ENCODE peak calls at places on chromosomes 12 and 14, in five cellular contexts. T is heart left ventricle, F is IMR-90, A is aorta, E is cardiac muscle cell. M is an unnamed sample.
A peak's percentile ranks its signal among the peaks of the same experiment; 100 is the strongest.

GRCh38 chr12:89969098-89969497 is 260.5 kb upstream of the ATP2B1 start:
- DNase-seq in F (no peak), E (no peak), A (no peak), T (no peak), M (no peak)

GRCh38 chr14:52790011-52790755 is 1.2 kb downstream of the GNPNAT1 start:
- DNase-seq in F (no peak), T (no peak), E (no peak), A (no peak), M (no peak)

GRCh38 chr14:99273724-99274345 is 1.8 kb upstream of the BCL11B start:
- DNase-seq in T (no peak), E (peak; percentile 38), F (no peak), A (no peak), M (no peak)

GRCh38 chr12:131054345-131055092 is 100.8 kb downstream of the ADGRD1 start:
- DNase-seq in A (no peak), F (no peak), T (no peak), E (no peak), M (no peak)

GRCh38 chr14:22539831-22540230 is 49.2 kb downstream of the DAD1 start:
- DNase-seq in T (no peak), A (no peak), F (no peak), E (no peak), M (no peak)

GRCh38 chr12:28951941-28952340 is 197.1 kb upstream of the FAR2 start:
- DNase-seq in A (no peak), E (no peak), T (no peak), F (no peak), M (no peak)

GRCh38 chr12:130051900-130052299 is 110.4 kb upstream of the FZD10 start:
- DNase-seq in E (no peak), T (no peak), A (no peak), F (no peak), M (no peak)

GRCh38 chr14:93903342-93904184 is 23.6 kb upstream of the FAM181A start:
- DNase-seq in A (no peak), E (no peak), F (no peak), T (no peak), M (peak; percentile 58)

GRCh38 chr12:2509137-2509536 is 285.6 kb upstream of the FKBP4 start:
- DNase-seq in E (no peak), F (no peak), T (no peak), A (no peak), M (no peak)

GRCh38 chr12:109268896-109269295 is 40.2 kb downstream of the FOXN4 start:
- DNase-seq in A (peak; percentile 4), T (no peak), F (no peak), E (no peak), M (no peak)

GRCh38 chr14:45135181-45135580 is 549 bp upstream of the FANCM start:
- DNase-seq in T (no peak), E (peak; percentile 49), A (no peak), F (peak; percentile 43), M (no peak)

GRCh38 chr14:95516554-95517209 is at the start of gene SYNE3:
- DNase-seq in F (no peak), A (peak; percentile 72), E (peak; percentile 52), T (peak; percentile 82), M (peak; percentile 91)

GRCh38 chr14:90644882-90645281 is 171.3 kb downstream of the TTC7B start:
- DNase-seq in F (peak; percentile 80), T (peak; percentile 74), A (peak; percentile 63), E (peak; percentile 93), M (peak; percentile 57)

GRCh38 chr12:15278816-15279658 is 43.3 kb upstream of the PTPRO start:
- DNase-seq in A (peak; percentile 96), T (peak; percentile 89), E (peak; percentile 85), F (peak; percentile 3), M (peak; percentile 94)

GRCh38 chr12:53739285-53740129 is 12.3 kb upstream of the CALCOCO1 start:
- DNase-seq in E (no peak), A (no peak), T (no peak), F (no peak), M (no peak)

GRCh38 chr14:104107101-104107581 is 21.6 kb downstream of the ASPG start:
- DNase-seq in F (no peak), E (no peak), T (no peak), A (no peak), M (peak; percentile 54)

GRCh38 chr12:57940052-57940914 is 1.1 kb upstream of the ATP23 start:
- DNase-seq in T (no peak), E (no peak), F (no peak), A (no peak), M (no peak)

GRCh38 chr14:104878582-104878981 is 13.5 kb downstream of the CEP170B start:
- DNase-seq in F (no peak), E (no peak), A (peak; percentile 36), T (no peak), M (no peak)

GRCh38 chr12:32305163-32305562 is 94.2 kb upstream of the FGD4 start:
- DNase-seq in T (no peak), F (peak; percentile 50), A (no peak), E (peak; percentile 69), M (no peak)

GRCh38 chr12:26789731-26790644 is 43.0 kb downstream of the ITPR2 start:
- DNase-seq in A (no peak), T (no peak), E (peak; percentile 64), F (peak; percentile 75), M (no peak)

GRCh38 chr12:105492591-105492990 is 162.1 kb downstream of the C12orf75 start:
- DNase-seq in F (peak; percentile 43), T (no peak), A (no peak), E (peak; percentile 40), M (no peak)

GRCh38 chr12:54405106-54405505 is 14.0 kb downstream of the ITGA5 start:
- DNase-seq in E (no peak), T (no peak), A (peak; percentile 43), F (no peak), M (peak; percentile 44)

GRCh38 chr12:5102261-5102789 is 58.6 kb downstream of the KCNA5 start:
- DNase-seq in T (no peak), E (peak; percentile 17), A (no peak), F (peak; percentile 94), M (no peak)

GRCh38 chr12:97408363-97408762 is 54.2 kb upstream of the RMST start:
- DNase-seq in A (no peak), F (no peak), E (no peak), T (no peak), M (no peak)

DNA sequence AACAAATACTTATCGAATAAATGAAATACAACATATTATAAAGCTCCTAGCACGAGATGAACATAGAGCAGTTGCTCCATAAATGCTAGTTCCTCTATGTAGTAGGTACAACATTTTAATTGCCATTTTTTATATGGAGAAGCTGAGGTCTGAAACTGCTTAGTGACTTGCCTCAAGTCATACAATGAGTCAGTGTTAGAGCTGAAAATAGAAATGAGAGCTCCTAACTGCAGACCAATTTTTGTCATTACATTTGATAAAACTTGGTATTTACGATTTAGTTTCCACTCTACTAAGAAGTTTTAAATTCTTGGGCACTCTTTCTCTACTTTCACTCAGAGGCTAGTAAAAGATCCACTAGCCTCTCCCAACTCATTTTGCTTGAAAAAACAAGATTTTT is 8.0 kb upstream of the TMED10 start:
- DNase-seq in A (no peak), F (peak; percentile 57), T (no peak), E (no peak), M (no peak)
- H3K4me1 ChIP-seq in A (no peaks in the 10 kb centered on the region), F (peaks cover 13% of the 10 kb centered on the region), T (peaks cover 24% of the 10 kb centered on the region), E (peaks cover 9% of the 10 kb centered on the region), M (peaks cover 2% of the 10 kb centered on the region)

DNA sequence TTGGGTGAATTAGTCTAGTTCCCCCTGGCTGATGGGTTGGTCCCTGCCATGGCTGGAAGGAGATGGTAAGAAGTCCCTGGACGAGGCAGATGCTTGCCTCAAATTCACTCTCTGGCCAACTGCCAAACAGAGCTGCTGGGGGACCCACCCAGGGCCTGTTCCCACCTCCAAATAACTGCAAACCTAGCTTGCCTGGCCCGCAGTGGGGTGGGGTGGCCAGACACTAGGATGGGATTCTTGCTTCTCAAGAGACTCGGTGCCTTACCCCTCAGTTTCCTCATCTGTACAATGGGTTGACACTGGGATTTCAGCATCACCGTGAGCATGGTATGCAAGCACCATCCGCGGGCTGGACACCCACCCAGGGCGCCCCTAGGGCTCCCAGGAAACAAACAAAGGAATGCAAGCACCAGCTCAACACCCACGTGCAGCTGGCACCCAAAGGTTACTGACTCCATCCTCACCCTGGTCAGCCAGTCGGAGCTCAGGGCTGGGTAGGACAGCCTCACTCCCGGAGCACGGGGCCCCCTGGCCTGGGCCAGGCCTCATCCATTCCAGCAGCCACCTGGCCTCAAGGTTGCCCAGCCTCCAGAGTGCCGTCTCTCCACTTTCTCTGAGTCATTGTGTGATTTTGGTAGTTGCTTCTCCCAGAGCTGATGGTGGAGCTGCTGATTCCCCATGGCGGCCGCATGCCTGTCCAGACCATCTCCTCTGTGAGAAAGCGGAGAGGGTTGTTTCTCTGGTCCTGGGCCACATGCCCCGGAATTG is 205.2 kb upstream of the RTL1 start:
- DNase-seq in E (no peak), A (no peak), F (no peak), T (no peak), M (no peak)
- H3K4me3 ChIP-seq in E (no peak overlapping the region), A (no peak overlapping the region), F (no peak overlapping the region), T (no peak overlapping the region), M (no peak overlapping the region)

DNA sequence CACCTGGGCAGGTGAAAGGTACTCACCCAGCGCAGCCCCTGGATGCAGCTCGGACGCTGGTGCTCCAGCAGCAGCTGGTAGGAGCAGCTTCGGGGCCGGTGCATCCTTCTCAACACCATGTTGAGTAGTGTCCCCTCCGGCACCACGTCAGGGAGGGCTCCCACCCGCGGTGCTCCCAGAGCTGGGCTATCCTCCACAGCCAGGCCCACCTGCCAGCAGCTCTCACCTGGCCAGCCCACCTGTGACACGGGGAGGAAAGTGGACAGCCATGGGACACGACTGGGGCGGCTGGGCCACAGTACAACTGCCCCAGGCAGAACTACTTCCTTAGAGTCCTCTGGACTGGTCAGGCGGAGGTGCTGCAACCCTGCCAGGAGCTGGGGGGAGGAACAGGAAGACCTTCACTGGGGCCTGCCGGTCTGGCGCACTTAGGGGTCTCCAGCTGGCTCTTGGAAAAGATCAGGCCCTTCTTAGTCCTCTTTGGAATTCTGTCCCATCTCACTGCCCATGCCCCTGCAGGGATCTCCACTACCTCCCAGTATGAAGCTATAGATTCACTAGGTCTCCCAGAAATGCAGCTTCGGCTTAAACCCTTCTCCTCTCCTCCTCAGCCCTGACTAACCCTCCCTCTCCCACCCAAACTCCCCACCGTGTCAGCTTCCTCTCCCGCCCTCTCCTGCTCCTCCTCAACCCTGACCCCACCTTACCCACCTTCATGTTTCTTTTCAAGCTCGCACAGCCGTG is 668 bp downstream of the RAPGEF3 start:
- DNase-seq in T (peak; percentile 65), F (no peak), A (no peak), E (no peak), M (peak; percentile 57)
- H3K27ac ChIP-seq in T (peak overlapping the region; percentile 78), F (no peak overlapping the region), A (no peak overlapping the region), E (no peak overlapping the region), M (peak overlapping the region; percentile 44)

GRCh38 chr12:92608418-92609091 is 94.2 kb upstream of the PLEKHG7 start:
- DNase-seq in T (no peak), F (peak; percentile 67), A (no peak), E (peak; percentile 63), M (no peak)

GRCh38 chr12:92603741-92604432 is 98.9 kb upstream of the PLEKHG7 start:
- DNase-seq in E (no peak), A (no peak), T (no peak), F (peak; percentile 50), M (no peak)

GRCh38 chr12:92604786-92605185 is 98.0 kb upstream of the PLEKHG7 start:
- DNase-seq in F (no peak), A (no peak), T (no peak), E (no peak), M (no peak)

GRCh38 chr12:92605621-92606170 is 97.1 kb upstream of the PLEKHG7 start:
- DNase-seq in E (no peak), A (no peak), F (peak; percentile 30), T (no peak), M (no peak)

GRCh38 chr12:92606956-92607355 is 95.8 kb upstream of the PLEKHG7 start:
- DNase-seq in E (no peak), T (no peak), A (no peak), F (no peak), M (no peak)
- H3K4me1 ChIP-seq in E (no peaks in the 10 kb centered on the region), T (peaks cover 4% of the 10 kb centered on the region), A (no peaks in the 10 kb centered on the region), F (peaks cover 6% of the 10 kb centered on the region), M (peaks cover 3% of the 10 kb centered on the region)

M was measured in right cardiac atrium.